ENCODE peak calls at places on chromosomes 11 and 22, in six cellular contexts. G is NCI-H187 treated with DMSO at 0.1 percent for 48 hours; V is T47D; R is activated T-cell treated with anti-CD3 and anti-CD28 coated beads, Interleukin-2, amount 50 U/mL, for 24 hours; D is stromal cell of bone marrow; B is globus pallidus. T is an unnamed sample.

GRCh38 chr11:45665933-45666647 is 668 bp upstream of the CHST1 start:
- DNase-seq in V (peak), D (no peak), R (no peak), B (no peak), G (no peak), T (no peak)

GRCh38 chr11:92693146-92693545 is 276.3 kb upstream of the MTNR1B start:
- DNase-seq in D (no peak), G (no peak), V (no peak), B (no peak), R (no peak), T (peak)

GRCh38 chr11:93537022-93537421 is 6.2 kb downstream of the SMCO4 start:
- DNase-seq in R (no peak), V (no peak), B (peak), D (no peak), G (no peak), T (no peak)

GRCh38 chr22:32897400-32897799 is 95.9 kb downstream of the TIMP3 start:
- DNase-seq in G (no peak), V (no peak), B (no peak), R (no peak), D (peak), T (no peak)

GRCh38 chr22:37267128-37267587 is 15.2 kb upstream of the CYTH4 start:
- DNase-seq in D (no peak), V (no peak), B (no peak), R (peak), G (no peak), T (peak)

GRCh38 chr11:32034680-32035079 is 56.2 kb upstream of the RCN1 start:
- DNase-seq in D (peak), R (no peak), V (no peak), B (no peak), G (no peak), T (no peak)

GRCh38 chr22:30940655-30941362 is 27.8 kb downstream of the MORC2 start:
- DNase-seq in R (peak), B (no peak), D (no peak), V (no peak), G (no peak), T (no peak)

GRCh38 chr11:78319453-78319955 is 98.1 kb downstream of the GAB2 start:
- DNase-seq in D (no peak), B (no peak), R (no peak), V (no peak), G (no peak), T (no peak)

GRCh38 chr11:86668929-86669328 is 3.5 kb downstream of the ME3 start:
- DNase-seq in V (no peak), G (no peak), D (no peak), R (no peak), B (no peak), T (no peak)

T was measured in MV-4-11.